ENCODE peak calls at places on chromosomes 11 and 22, in four cellular contexts. Z is psoas muscle; A is effector CD4-positive, alpha-beta T cell; J is astrocyte of the cerebellum. P is an unnamed sample.
A peak's percentile ranks its signal among the peaks of the same experiment; 100 is the strongest.

GRCh38 chr22:29167032-29167911 is 38.4 kb upstream of the EMID1 start:
- DNase-seq in Z (no peak), A (no peak), J (no peak), P (peak; percentile 99)

GRCh38 chr11:35541621-35542375 is 16.4 kb upstream of the PAMR1 start:
- DNase-seq in A (no peak), J (peak; percentile 89), Z (peak; percentile 58), P (no peak)

GRCh38 chr11:8501838-8502237 is 92.2 kb downstream of the STK33 start:
- DNase-seq in A (no peak), Z (no peak), J (no peak), P (no peak)

GRCh38 chr22:47376901-47377520 is 614.6 kb downstream of the TBC1D22A start:
- DNase-seq in Z (no peak), J (no peak), A (no peak), P (no peak)

GRCh38 chr11:6321356-6321755 is 1.1 kb upstream of the CAVIN3 start:
- DNase-seq in A (no peak), Z (peak; percentile 29), J (no peak), P (no peak)

GRCh38 chr11:46117842-46118241 is 3.4 kb downstream of the PHF21A start:
- DNase-seq in A (no peak), Z (no peak), J (no peak), P (peak; percentile 34)

GRCh38 chr11:123478352-123478986 is 48.4 kb downstream of the GRAMD1B start:
- DNase-seq in A (peak; percentile 12), Z (peak; percentile 30), J (peak; percentile 76), P (peak; percentile 82)

GRCh38 chr11:33899383-33900037 is 7.6 kb upstream of the LMO2 start:
- DNase-seq in J (peak; percentile 75), A (no peak), Z (peak; percentile 81), P (no peak)

GRCh38 chr22:20239951-20240773 is 28.0 kb downstream of the RTN4R start:
- DNase-seq in Z (no peak), A (no peak), J (no peak), P (no peak)

GRCh38 chr22:43375951-43376455 is 32.8 kb upstream of the SCUBE1 start:
- DNase-seq in Z (no peak), A (no peak), J (no peak), P (no peak)

GRCh38 chr22:46598737-46599424 is 21.3 kb upstream of the GRAMD4 start:
- DNase-seq in A (no peak), Z (peak; percentile 23), J (no peak), P (peak; percentile 87)

GRCh38 chr11:67071420-67072284 is 15.0 kb downstream of the RHOD start:
- DNase-seq in Z (peak; percentile 74), A (peak; percentile 63), J (peak; percentile 38), P (peak; percentile 37)

P was measured in MV-4-11.